ENCODE peak calls at places on chromosome 13, in eight cellular contexts. E is T-helper 2 cell, X is NCI-H2081, F is esophagus squamous epithelium, T is RCC 7860, C is A549, A is substantia nigra, M is omental fat pad. Q is an unnamed sample.

GRCh38 chr13:107138987-107139386 is 571.0 kb upstream of the ARGLU1 start:
- DNase-seq in T (no peak), C (no peak), X (no peak), F (no peak), A (no peak), M (no peak), E (no peak), Q (no peak)

GRCh38 chr13:101626925-101627555 is 174.6 kb downstream of the ITGBL1 start:
- DNase-seq in A (no peak), F (no peak), T (no peak), E (peak), C (no peak), X (peak), M (no peak), Q (no peak)

GRCh38 chr13:23979361-23980159 is 82.3 kb upstream of the C1QTNF9B start:
- DNase-seq in X (no peak), E (no peak), C (peak), T (peak), M (peak), A (peak), F (no peak), Q (peak)

GRCh38 chr13:28159057-28159456 is 20.7 kb downstream of the PAN3 start:
- DNase-seq in M (no peak), A (no peak), F (no peak), C (no peak), X (no peak), E (no peak), T (no peak), Q (no peak)

GRCh38 chr13:81446441-81446840 is 1105.5 kb upstream of the SPRY2 start:
- DNase-seq in X (no peak), E (no peak), C (no peak), M (no peak), F (no peak), A (no peak), T (no peak), Q (no peak)

GRCh38 chr13:64278493-64278892 is 2862.8 kb upstream of the PCDH20 start:
- DNase-seq in X (no peak), C (no peak), A (no peak), M (no peak), T (peak), F (no peak), E (no peak), Q (no peak)

GRCh38 chr13:24119593-24120508 is 40.7 kb upstream of the SPATA13 start:
- DNase-seq in X (no peak), T (no peak), E (no peak), F (no peak), M (no peak), A (no peak), C (no peak), Q (no peak)

GRCh38 chr13:76878043-76878442 is 8.2 kb downstream of the KCTD12 start:
- DNase-seq in C (no peak), M (no peak), F (no peak), A (no peak), T (no peak), E (no peak), X (no peak), Q (no peak)

GRCh38 chr13:77728265-77728966 is 30.9 kb downstream of the SLAIN1 start:
- DNase-seq in A (no peak), M (no peak), F (no peak), X (no peak), T (no peak), E (no peak), C (no peak), Q (no peak)

GRCh38 chr13:27353166-27353583 is 71.2 kb upstream of the GTF3A start:
- DNase-seq in X (no peak), E (no peak), M (no peak), F (no peak), A (no peak), T (peak), C (no peak), Q (no peak)

GRCh38 chr13:98994896-98995295 is 17.0 kb upstream of the DOCK9 start:
- DNase-seq in E (no peak), C (no peak), T (no peak), M (no peak), A (no peak), X (no peak), F (no peak), Q (no peak)

GRCh38 chr13:90591927-90592268 is 755.6 kb upstream of the MIR17HG start:
- DNase-seq in C (no peak), E (no peak), M (no peak), F (no peak), X (no peak), A (no peak), T (no peak), Q (no peak)

GRCh38 chr13:83716121-83716520 is 166.2 kb downstream of the SLITRK1 start:
- DNase-seq in F (no peak), M (no peak), E (no peak), A (no peak), C (no peak), T (no peak), X (no peak), Q (no peak)

GRCh38 chr13:24127116-24127631 is 33.3 kb upstream of the SPATA13 start:
- DNase-seq in T (no peak), M (no peak), A (no peak), E (no peak), X (no peak), F (no peak), C (peak), Q (no peak)

GRCh38 chr13:113897966-113898365 is 34.1 kb upstream of the GAS6 start:
- DNase-seq in E (no peak), X (no peak), F (no peak), C (no peak), A (no peak), T (no peak), M (no peak), Q (no peak)

GRCh38 chr13:111005808-111006494 is 91.1 kb upstream of the ANKRD10 start:
- DNase-seq in T (no peak), C (no peak), E (no peak), X (no peak), M (no peak), F (no peak), A (no peak), Q (peak)

GRCh38 chr13:30796132-30796832 is 60.9 kb downstream of the ALOX5AP start:
- DNase-seq in F (no peak), E (no peak), C (peak), X (no peak), T (peak), M (no peak), A (no peak), Q (no peak)

GRCh38 chr13:75264611-75265010 is 217.4 kb downstream of the TBC1D4 start:
- DNase-seq in F (no peak), A (no peak), M (no peak), X (no peak), E (no peak), T (peak), C (no peak), Q (no peak)

GRCh38 chr13:29925457-29925856 is 75.0 kb upstream of the UBL3 start:
- DNase-seq in X (peak), M (peak), T (peak), E (no peak), C (peak), A (no peak), F (peak), Q (peak)

GRCh38 chr13:39729161-39729560 is 73.7 kb downstream of the COG6 start:
- DNase-seq in M (no peak), C (no peak), E (no peak), A (no peak), T (no peak), X (no peak), F (no peak), Q (no peak)

GRCh38 chr13:74573654-74574053 is 439.4 kb upstream of the KLF12 start:
- DNase-seq in F (no peak), E (no peak), X (no peak), T (no peak), M (no peak), C (peak), A (no peak), Q (no peak)

GRCh38 chr13:94112731-94113130 is 366.8 kb downstream of the DCT start:
- DNase-seq in A (no peak), X (no peak), E (no peak), F (no peak), C (no peak), M (no peak), T (no peak), Q (no peak)

GRCh38 chr13:97629601-97630272 is 195.8 kb downstream of the RAP2A start:
- DNase-seq in A (no peak), T (no peak), X (no peak), C (no peak), F (no peak), M (no peak), E (no peak), Q (no peak)

GRCh38 chr13:45231722-45232121 is 30.9 kb upstream of the KCTD4 start:
- DNase-seq in X (no peak), M (no peak), E (no peak), A (no peak), T (peak), F (no peak), C (no peak), Q (no peak)

GRCh38 chr13:97226013-97226412 is 3.9 kb downstream of the MBNL2 start:
- DNase-seq in C (no peak), T (no peak), A (no peak), F (no peak), M (no peak), X (no peak), E (no peak), Q (no peak)

GRCh38 chr13:37029617-37030016 is 29.0 kb downstream of the EXOSC8 start:
- DNase-seq in F (no peak), T (no peak), C (no peak), E (no peak), A (no peak), M (no peak), X (no peak), Q (no peak)

GRCh38 chr13:30158774-30159445 is 148.4 kb downstream of the KATNAL1 start:
- DNase-seq in M (no peak), X (no peak), A (no peak), F (no peak), T (peak), C (no peak), E (no peak), Q (no peak)

GRCh38 chr13:114059428-114059827 is 73.0 kb downstream of the RASA3 start:
- DNase-seq in E (no peak), F (no peak), X (no peak), A (no peak), M (no peak), C (no peak), T (no peak), Q (no peak)

GRCh38 chr13:39779337-39780270 is 124.1 kb downstream of the COG6 start:
- DNase-seq in T (peak), C (no peak), A (no peak), M (no peak), X (no peak), E (no peak), F (no peak), Q (no peak)

GRCh38 chr13:24071423-24072075 is 89.0 kb upstream of the SPATA13 start:
- DNase-seq in E (no peak), M (no peak), A (no peak), T (no peak), C (no peak), X (no peak), F (no peak), Q (no peak)

GRCh38 chr13:109162248-109163051 is 533.0 kb downstream of the MYO16 start:
- DNase-seq in E (no peak), F (no peak), T (no peak), X (no peak), C (no peak), A (no peak), M (no peak), Q (no peak)

GRCh38 chr13:109785892-109786450 is 412 bp downstream of the IRS2 start:
- DNase-seq in X (no peak), E (no peak), C (no peak), F (no peak), A (no peak), T (no peak), M (no peak), Q (no peak)

GRCh38 chr13:39263033-39263432 is 224.8 kb downstream of the NHLRC3 start:
- DNase-seq in X (peak), F (no peak), A (peak), E (peak), T (no peak), M (peak), C (peak), Q (no peak)

GRCh38 chr13:23621316-23621645 is 51.1 kb downstream of the TNFRSF19 start:
- DNase-seq in T (peak), E (no peak), X (no peak), M (no peak), C (peak), F (no peak), A (no peak), Q (no peak)

GRCh38 chr13:59182241-59182640 is 981.5 kb downstream of the DIAPH3 start:
- DNase-seq in X (no peak), F (no peak), E (no peak), A (no peak), C (no peak), M (no peak), T (no peak), Q (no peak)

Q was measured in thoracic aorta.